ENCODE peak calls at places on chromosomes 4 and X, in nine cellular contexts. V is H1, W is psoas muscle, K is mucosa of descending colon, I is HCT116, U is heart left ventricle, T is tibial nerve, A is lung, N is upper lobe of right lung. L is an unnamed sample. For H3K4me1, the result is how much of the 10 kb centered on the place peaks cover.

GRCh38 chr4:122309988-122310626 is 68.7 kb upstream of the ADAD1 start:
- DNase-seq in I (no peak), V (no peak), N (no peak), A (no peak), K (no peak), U (no peak), W (no peak), T (no peak), L (no peak)

GRCh38 chrX:77446029-77446585 is 1.1 kb upstream of the FGF16 start:
- DNase-seq in A (no peak), N (peak), W (no peak), K (peak), I (no peak), U (no peak), V (no peak), T (no peak), L (no peak)

GRCh38 chr4:107519057-107519456 is 201.0 kb downstream of the PAPSS1 start:
- DNase-seq in V (no peak), K (no peak), N (no peak), I (peak), U (no peak), T (peak), A (no peak), W (no peak), L (no peak)

GRCh38 chr4:56821394-56822263 is at the start of gene SPINK2:
- DNase-seq in A (peak), V (peak), T (no peak), K (peak), I (peak), W (no peak), U (no peak), N (peak), L (no peak)

GRCh38 chr4:137359691-137360315 is 172.5 kb downstream of the PCDH18 start:
- DNase-seq in K (no peak), U (no peak), W (no peak), V (no peak), T (no peak), I (no peak), N (no peak), A (no peak), L (peak)

GRCh38 chr4:48698029-48698901 is 81.8 kb downstream of the FRYL start:
- DNase-seq in U (peak), K (no peak), N (no peak), T (peak), A (peak), W (peak), V (no peak), I (peak), L (peak)

GRCh38 chrX:73214366-73215094 is at the start of gene NAP1L2:
- DNase-seq in A (no peak), K (peak), W (peak), T (peak), V (peak), U (peak), I (no peak), N (peak), L (peak)

GRCh38 chr4:127379499-127379898 is 253.3 kb upstream of the INTU start:
- DNase-seq in V (no peak), U (no peak), N (no peak), W (no peak), T (no peak), A (no peak), I (no peak), K (no peak), L (no peak)

GRCh38 chrX:38327007-38327774 is at the start of gene RPGR:
- DNase-seq in N (peak), A (peak), K (peak), U (peak), W (peak), I (peak), V (peak), T (peak), L (peak)
- H3K4me3 ChIP-seq in N (peak), A (peak), K (peak), U (peak), W (peak), I (peak), V (peak), T (peak), L (peak)

DNA sequence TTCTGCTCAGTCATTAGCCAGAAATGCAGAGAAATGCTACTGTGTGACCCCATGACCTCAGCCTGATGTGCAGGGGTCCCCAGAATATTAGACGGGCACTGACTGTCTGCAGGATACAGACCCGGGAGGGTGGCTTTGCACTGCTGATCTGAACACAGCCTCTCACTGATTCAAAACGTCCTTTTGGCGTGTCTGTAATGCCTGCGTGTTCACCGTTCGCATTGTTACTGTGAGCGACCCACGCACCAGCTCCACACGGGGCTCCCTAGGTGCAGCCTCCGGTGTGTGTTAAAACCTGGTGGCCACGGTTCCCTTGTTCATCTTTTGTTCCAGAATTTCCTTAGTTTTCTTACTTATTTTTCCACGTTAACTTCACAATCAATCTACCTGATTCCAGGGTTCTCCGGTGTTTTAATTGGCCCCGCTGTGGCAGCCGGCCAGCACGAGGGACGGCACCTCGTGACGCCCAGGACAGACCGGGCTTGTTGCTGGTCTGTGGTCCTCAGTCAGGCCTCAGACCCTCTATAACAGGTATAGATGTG is 32.0 kb upstream of the SPON2 start:
- DNase-seq in T (no peak), A (no peak), V (no peak), W (peak), U (no peak), N (peak), I (no peak), K (peak), L (peak)
- H3K4me1 ChIP-seq in T (under half), A (under half), V (under half), W (under half), U (under half), N (half or more), I (under half), K (half or more), L (under half)

DNA sequence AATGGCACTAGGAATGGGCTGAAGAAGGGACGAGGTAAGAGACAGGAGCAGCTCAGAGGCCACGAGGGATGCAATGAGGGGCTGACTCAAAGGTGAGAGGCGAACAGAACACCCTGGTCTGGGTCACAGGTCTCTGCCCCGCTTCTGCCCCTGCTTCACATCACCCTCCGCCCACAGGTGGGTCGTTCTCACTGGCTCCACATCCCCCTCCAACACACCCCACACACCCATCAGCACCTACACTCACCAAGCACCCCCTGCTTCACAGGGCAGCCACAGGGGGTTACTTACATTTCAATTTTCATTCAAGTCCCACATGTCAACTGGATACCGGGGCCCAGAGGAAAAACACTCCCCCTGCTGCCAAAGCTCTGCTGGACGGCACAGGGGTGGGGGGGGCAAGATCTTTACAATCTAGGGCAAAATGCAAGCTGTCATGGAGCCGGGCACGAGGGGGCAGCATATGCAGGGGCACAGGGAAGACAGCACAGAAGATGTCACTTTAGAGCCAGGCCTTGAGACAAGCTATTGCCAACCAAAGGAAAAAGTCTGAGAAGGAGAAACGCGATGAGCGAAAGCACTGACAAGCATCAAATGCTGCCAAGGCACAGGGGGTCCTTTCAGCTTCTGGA is 94.1 kb downstream of the AFAP1 start:
- DNase-seq in K (no peak), A (no peak), U (no peak), N (no peak), V (no peak), W (no peak), T (no peak), I (no peak), L (no peak)
- TF ChIP-seq CTCF in K (no peak), A (no peak), U (no peak), N (no peak), V (peak), W (no peak), T (no peak), I (no peak), L (no peak)

GRCh38 chrX:131059231-131059630 is 1.1 kb downstream of the ARHGAP36 start:
- DNase-seq in W (no peak), A (no peak), T (no peak), K (no peak), N (no peak), U (no peak), I (no peak), V (no peak), L (no peak)
- H3K4me3 ChIP-seq in W (no peak), A (no peak), T (no peak), K (no peak), N (no peak), U (no peak), I (no peak), V (no peak), L (no peak)